ENCODE peak calls at places on chromosomes 7 and 10, in nine cellular contexts. One of them, this sample, is unnamed.

GRCh38 chr7:27175626-27176342 is 1.7 kb upstream of the HOXA10 start:
- DNase-seq in B cell: no peak
- DNase-seq in EH: peak
- DNase-seq in stromal cell of bone marrow: no peak
- DNase-seq in A673: no peak
- DNase-seq in vagina: no peak
- DNase-seq in globus pallidus: no peak
- DNase-seq in activated naive CD8-positive, alpha-beta T cell treated with anti-CD3 and anti-CD28 coated beads, Interleukin-2, amount 50 U/mL, for 24 hours: no peak
- DNase-seq in activated T-helper 1 cell treated with anti-CD3 and anti-CD28 coated beads, Interleukin-12 subunit alpha, Interleukin-12 subunit beta, Interleukin-2, Interleukin-4 antibody, amounts not matched to agents 30 ng/mL and 10 ng/mL and 1 ng/mL, durations not matched to agents 14 hours and 24 hours and 36 hours: no peak
- DNase-seq in this sample: peak

GRCh38 chr10:118672163-118672562 is 76.7 kb upstream of the PRLHR start:
- DNase-seq in globus pallidus: no peak
- DNase-seq in stromal cell of bone marrow: no peak
- DNase-seq in A673: no peak
- DNase-seq in EH: no peak
- DNase-seq in B cell: no peak
- DNase-seq in vagina: no peak
- DNase-seq in activated naive CD8-positive, alpha-beta T cell treated with anti-CD3 and anti-CD28 coated beads, Interleukin-2, amount 50 U/mL, for 24 hours: no peak
- DNase-seq in activated T-helper 1 cell treated with anti-CD3 and anti-CD28 coated beads, Interleukin-12 subunit alpha, Interleukin-12 subunit beta, Interleukin-2, Interleukin-4 antibody, amounts not matched to agents 30 ng/mL and 10 ng/mL and 1 ng/mL, durations not matched to agents 14 hours and 24 hours and 36 hours: no peak
- DNase-seq in this sample: no peak

GRCh38 chr7:135238112-135238744 is 4.6 kb downstream of the STRA8 start:
- DNase-seq in A673: peak
- DNase-seq in activated naive CD8-positive, alpha-beta T cell treated with anti-CD3 and anti-CD28 coated beads, Interleukin-2, amount 50 U/mL, for 24 hours: peak
- DNase-seq in stromal cell of bone marrow: no peak
- DNase-seq in vagina: peak
- DNase-seq in B cell: peak
- DNase-seq in activated T-helper 1 cell treated with anti-CD3 and anti-CD28 coated beads, Interleukin-12 subunit alpha, Interleukin-12 subunit beta, Interleukin-2, Interleukin-4 antibody, amounts not matched to agents 30 ng/mL and 10 ng/mL and 1 ng/mL, durations not matched to agents 14 hours and 24 hours and 36 hours: no peak
- DNase-seq in EH: no peak
- DNase-seq in globus pallidus: no peak
- DNase-seq in this sample: no peak

GRCh38 chr7:15561840-15562239 is at the start of gene AGMO:
- DNase-seq in activated T-helper 1 cell treated with anti-CD3 and anti-CD28 coated beads, Interleukin-12 subunit alpha, Interleukin-12 subunit beta, Interleukin-2, Interleukin-4 antibody, amounts not matched to agents 30 ng/mL and 10 ng/mL and 1 ng/mL, durations not matched to agents 14 hours and 24 hours and 36 hours: no peak
- DNase-seq in activated naive CD8-positive, alpha-beta T cell treated with anti-CD3 and anti-CD28 coated beads, Interleukin-2, amount 50 U/mL, for 24 hours: no peak
- DNase-seq in EH: peak
- DNase-seq in globus pallidus: peak
- DNase-seq in A673: peak
- DNase-seq in stromal cell of bone marrow: peak
- DNase-seq in vagina: no peak
- DNase-seq in B cell: no peak
- DNase-seq in this sample: no peak

GRCh38 chr10:42482411-42482810 is 156.0 kb downstream of the ZNF33B start:
- DNase-seq in activated naive CD8-positive, alpha-beta T cell treated with anti-CD3 and anti-CD28 coated beads, Interleukin-2, amount 50 U/mL, for 24 hours: no peak
- DNase-seq in B cell: no peak
- DNase-seq in stromal cell of bone marrow: peak
- DNase-seq in EH: peak
- DNase-seq in A673: no peak
- DNase-seq in activated T-helper 1 cell treated with anti-CD3 and anti-CD28 coated beads, Interleukin-12 subunit alpha, Interleukin-12 subunit beta, Interleukin-2, Interleukin-4 antibody, amounts not matched to agents 30 ng/mL and 10 ng/mL and 1 ng/mL, durations not matched to agents 14 hours and 24 hours and 36 hours: no peak
- DNase-seq in globus pallidus: no peak
- DNase-seq in vagina: no peak
- DNase-seq in this sample: no peak

GRCh38 chr7:138957217-138957616 is 24.0 kb downstream of the KIAA1549 start:
- DNase-seq in stromal cell of bone marrow: no peak
- DNase-seq in activated naive CD8-positive, alpha-beta T cell treated with anti-CD3 and anti-CD28 coated beads, Interleukin-2, amount 50 U/mL, for 24 hours: no peak
- DNase-seq in B cell: no peak
- DNase-seq in A673: no peak
- DNase-seq in vagina: no peak
- DNase-seq in globus pallidus: no peak
- DNase-seq in activated T-helper 1 cell treated with anti-CD3 and anti-CD28 coated beads, Interleukin-12 subunit alpha, Interleukin-12 subunit beta, Interleukin-2, Interleukin-4 antibody, amounts not matched to agents 30 ng/mL and 10 ng/mL and 1 ng/mL, durations not matched to agents 14 hours and 24 hours and 36 hours: no peak
- DNase-seq in EH: no peak
- DNase-seq in this sample: no peak

GRCh38 chr10:99788598-99789259 is 6.3 kb downstream of the ABCC2 start:
- DNase-seq in stromal cell of bone marrow: peak
- DNase-seq in activated T-helper 1 cell treated with anti-CD3 and anti-CD28 coated beads, Interleukin-12 subunit alpha, Interleukin-12 subunit beta, Interleukin-2, Interleukin-4 antibody, amounts not matched to agents 30 ng/mL and 10 ng/mL and 1 ng/mL, durations not matched to agents 14 hours and 24 hours and 36 hours: no peak
- DNase-seq in B cell: no peak
- DNase-seq in EH: peak
- DNase-seq in A673: no peak
- DNase-seq in vagina: peak
- DNase-seq in activated naive CD8-positive, alpha-beta T cell treated with anti-CD3 and anti-CD28 coated beads, Interleukin-2, amount 50 U/mL, for 24 hours: no peak
- DNase-seq in globus pallidus: no peak
- DNase-seq in this sample: no peak

GRCh38 chr7:55508301-55509011 is 63.8 kb downstream of the VOPP1 start:
- DNase-seq in A673: no peak
- DNase-seq in B cell: no peak
- DNase-seq in activated naive CD8-positive, alpha-beta T cell treated with anti-CD3 and anti-CD28 coated beads, Interleukin-2, amount 50 U/mL, for 24 hours: no peak
- DNase-seq in stromal cell of bone marrow: no peak
- DNase-seq in globus pallidus: no peak
- DNase-seq in vagina: no peak
- DNase-seq in activated T-helper 1 cell treated with anti-CD3 and anti-CD28 coated beads, Interleukin-12 subunit alpha, Interleukin-12 subunit beta, Interleukin-2, Interleukin-4 antibody, amounts not matched to agents 30 ng/mL and 10 ng/mL and 1 ng/mL, durations not matched to agents 14 hours and 24 hours and 36 hours: no peak
- DNase-seq in EH: no peak
- DNase-seq in this sample: no peak

GRCh38 chr10:86188796-86189558 is 177.6 kb downstream of the GRID1 start:
- DNase-seq in A673: no peak
- DNase-seq in B cell: no peak
- DNase-seq in EH: no peak
- DNase-seq in vagina: no peak
- DNase-seq in stromal cell of bone marrow: no peak
- DNase-seq in activated T-helper 1 cell treated with anti-CD3 and anti-CD28 coated beads, Interleukin-12 subunit alpha, Interleukin-12 subunit beta, Interleukin-2, Interleukin-4 antibody, amounts not matched to agents 30 ng/mL and 10 ng/mL and 1 ng/mL, durations not matched to agents 14 hours and 24 hours and 36 hours: no peak
- DNase-seq in activated naive CD8-positive, alpha-beta T cell treated with anti-CD3 and anti-CD28 coated beads, Interleukin-2, amount 50 U/mL, for 24 hours: no peak
- DNase-seq in globus pallidus: no peak
- DNase-seq in this sample: no peak

GRCh38 chr7:40644454-40645188 is 509.8 kb downstream of the SUGCT start:
- DNase-seq in B cell: no peak
- DNase-seq in stromal cell of bone marrow: no peak
- DNase-seq in A673: no peak
- DNase-seq in globus pallidus: no peak
- DNase-seq in activated naive CD8-positive, alpha-beta T cell treated with anti-CD3 and anti-CD28 coated beads, Interleukin-2, amount 50 U/mL, for 24 hours: peak
- DNase-seq in EH: no peak
- DNase-seq in activated T-helper 1 cell treated with anti-CD3 and anti-CD28 coated beads, Interleukin-12 subunit alpha, Interleukin-12 subunit beta, Interleukin-2, Interleukin-4 antibody, amounts not matched to agents 30 ng/mL and 10 ng/mL and 1 ng/mL, durations not matched to agents 14 hours and 24 hours and 36 hours: no peak
- DNase-seq in vagina: no peak
- DNase-seq in this sample: no peak

GRCh38 chr10:12251581-12251980 is 55.6 kb downstream of the CDC123 start:
- DNase-seq in A673: no peak
- DNase-seq in activated T-helper 1 cell treated with anti-CD3 and anti-CD28 coated beads, Interleukin-12 subunit alpha, Interleukin-12 subunit beta, Interleukin-2, Interleukin-4 antibody, amounts not matched to agents 30 ng/mL and 10 ng/mL and 1 ng/mL, durations not matched to agents 14 hours and 24 hours and 36 hours: no peak
- DNase-seq in vagina: no peak
- DNase-seq in EH: no peak
- DNase-seq in B cell: no peak
- DNase-seq in stromal cell of bone marrow: no peak
- DNase-seq in globus pallidus: no peak
- DNase-seq in activated naive CD8-positive, alpha-beta T cell treated with anti-CD3 and anti-CD28 coated beads, Interleukin-2, amount 50 U/mL, for 24 hours: no peak
- DNase-seq in this sample: peak

GRCh38 chr7:130332259-130333053 is 12.2 kb upstream of the CPA5 start:
- DNase-seq in activated T-helper 1 cell treated with anti-CD3 and anti-CD28 coated beads, Interleukin-12 subunit alpha, Interleukin-12 subunit beta, Interleukin-2, Interleukin-4 antibody, amounts not matched to agents 30 ng/mL and 10 ng/mL and 1 ng/mL, durations not matched to agents 14 hours and 24 hours and 36 hours: no peak
- DNase-seq in EH: no peak
- DNase-seq in activated naive CD8-positive, alpha-beta T cell treated with anti-CD3 and anti-CD28 coated beads, Interleukin-2, amount 50 U/mL, for 24 hours: no peak
- DNase-seq in globus pallidus: no peak
- DNase-seq in B cell: no peak
- DNase-seq in stromal cell of bone marrow: no peak
- DNase-seq in vagina: no peak
- DNase-seq in A673: no peak
- DNase-seq in this sample: no peak

GRCh38 chr7:121151663-121152344 is 163.3 kb downstream of the CPED1 start:
- DNase-seq in B cell: no peak
- DNase-seq in globus pallidus: no peak
- DNase-seq in A673: no peak
- DNase-seq in activated T-helper 1 cell treated with anti-CD3 and anti-CD28 coated beads, Interleukin-12 subunit alpha, Interleukin-12 subunit beta, Interleukin-2, Interleukin-4 antibody, amounts not matched to agents 30 ng/mL and 10 ng/mL and 1 ng/mL, durations not matched to agents 14 hours and 24 hours and 36 hours: no peak
- DNase-seq in activated naive CD8-positive, alpha-beta T cell treated with anti-CD3 and anti-CD28 coated beads, Interleukin-2, amount 50 U/mL, for 24 hours: no peak
- DNase-seq in vagina: no peak
- DNase-seq in EH: no peak
- DNase-seq in stromal cell of bone marrow: no peak
- DNase-seq in this sample: no peak

GRCh38 chr7:1454471-1455065 is 4.7 kb downstream of the MICALL2 start:
- DNase-seq in activated T-helper 1 cell treated with anti-CD3 and anti-CD28 coated beads, Interleukin-12 subunit alpha, Interleukin-12 subunit beta, Interleukin-2, Interleukin-4 antibody, amounts not matched to agents 30 ng/mL and 10 ng/mL and 1 ng/mL, durations not matched to agents 14 hours and 24 hours and 36 hours: no peak
- DNase-seq in stromal cell of bone marrow: no peak
- DNase-seq in globus pallidus: peak
- DNase-seq in B cell: no peak
- DNase-seq in vagina: no peak
- DNase-seq in A673: no peak
- DNase-seq in EH: no peak
- DNase-seq in activated naive CD8-positive, alpha-beta T cell treated with anti-CD3 and anti-CD28 coated beads, Interleukin-2, amount 50 U/mL, for 24 hours: no peak
- DNase-seq in this sample: no peak

GRCh38 chr10:102267748-102268147 is 22.4 kb downstream of the GBF1 start:
- DNase-seq in vagina: no peak
- DNase-seq in globus pallidus: no peak
- DNase-seq in activated naive CD8-positive, alpha-beta T cell treated with anti-CD3 and anti-CD28 coated beads, Interleukin-2, amount 50 U/mL, for 24 hours: no peak
- DNase-seq in A673: peak
- DNase-seq in stromal cell of bone marrow: peak
- DNase-seq in EH: peak
- DNase-seq in activated T-helper 1 cell treated with anti-CD3 and anti-CD28 coated beads, Interleukin-12 subunit alpha, Interleukin-12 subunit beta, Interleukin-2, Interleukin-4 antibody, amounts not matched to agents 30 ng/mL and 10 ng/mL and 1 ng/mL, durations not matched to agents 14 hours and 24 hours and 36 hours: no peak
- DNase-seq in B cell: no peak
- DNase-seq in this sample: no peak

GRCh38 chr10:110777661-110778060 is 94.1 kb upstream of the PDCD4 start:
- DNase-seq in vagina: no peak
- DNase-seq in activated naive CD8-positive, alpha-beta T cell treated with anti-CD3 and anti-CD28 coated beads, Interleukin-2, amount 50 U/mL, for 24 hours: no peak
- DNase-seq in activated T-helper 1 cell treated with anti-CD3 and anti-CD28 coated beads, Interleukin-12 subunit alpha, Interleukin-12 subunit beta, Interleukin-2, Interleukin-4 antibody, amounts not matched to agents 30 ng/mL and 10 ng/mL and 1 ng/mL, durations not matched to agents 14 hours and 24 hours and 36 hours: no peak
- DNase-seq in EH: no peak
- DNase-seq in A673: no peak
- DNase-seq in globus pallidus: no peak
- DNase-seq in B cell: no peak
- DNase-seq in stromal cell of bone marrow: no peak
- DNase-seq in this sample: no peak

GRCh38 chr7:112452102-112452888 is 2.0 kb downstream of the IFRD1 start:
- DNase-seq in EH: peak
- DNase-seq in globus pallidus: peak
- DNase-seq in B cell: no peak
- DNase-seq in activated naive CD8-positive, alpha-beta T cell treated with anti-CD3 and anti-CD28 coated beads, Interleukin-2, amount 50 U/mL, for 24 hours: no peak
- DNase-seq in stromal cell of bone marrow: peak
- DNase-seq in A673: peak
- DNase-seq in activated T-helper 1 cell treated with anti-CD3 and anti-CD28 coated beads, Interleukin-12 subunit alpha, Interleukin-12 subunit beta, Interleukin-2, Interleukin-4 antibody, amounts not matched to agents 30 ng/mL and 10 ng/mL and 1 ng/mL, durations not matched to agents 14 hours and 24 hours and 36 hours: no peak
- DNase-seq in vagina: no peak
- DNase-seq in this sample: no peak